ENCODE peak calls at places on chromosomes 12 and 14, in six cellular contexts. One of them, this sample, is unnamed.
A peak's percentile ranks its signal among the peaks of the same experiment; 100 is the strongest.

GRCh38 chr12:47547077-47547476 is 158.8 kb downstream of the RPAP3 start:
- DNase-seq in Panc1: no peak
- DNase-seq in BE2C: no peak
- DNase-seq in CD4-positive, alpha-beta T cell: no peak
- DNase-seq in left ventricle myocardium inferior: no peak
- DNase-seq in cardiac fibroblast: peak; percentile 71
- DNase-seq in this sample: no peak

GRCh38 chr14:47194051-47194450 is 481.4 kb downstream of the MDGA2 start:
- DNase-seq in Panc1: no peak
- DNase-seq in BE2C: no peak
- DNase-seq in CD4-positive, alpha-beta T cell: no peak
- DNase-seq in left ventricle myocardium inferior: no peak
- DNase-seq in cardiac fibroblast: no peak
- DNase-seq in this sample: no peak

GRCh38 chr12:116726749-116727148 is 11.1 kb downstream of the SPRING1 start:
- DNase-seq in Panc1: no peak
- DNase-seq in BE2C: no peak
- DNase-seq in CD4-positive, alpha-beta T cell: no peak
- DNase-seq in left ventricle myocardium inferior: no peak
- DNase-seq in cardiac fibroblast: peak; percentile 9
- DNase-seq in this sample: no peak

GRCh38 chr14:100608586-100609330 is 21.5 kb upstream of the BEGAIN start:
- DNase-seq in Panc1: no peak
- DNase-seq in BE2C: no peak
- DNase-seq in CD4-positive, alpha-beta T cell: no peak
- DNase-seq in left ventricle myocardium inferior: no peak
- DNase-seq in cardiac fibroblast: no peak
- DNase-seq in this sample: no peak

GRCh38 chr12:34297790-34298164 is 275.5 kb downstream of the ALG10 start:
- DNase-seq in Panc1: no peak
- DNase-seq in BE2C: peak; percentile 0
- DNase-seq in CD4-positive, alpha-beta T cell: no peak
- DNase-seq in left ventricle myocardium inferior: no peak
- DNase-seq in cardiac fibroblast: no peak
- DNase-seq in this sample: no peak

GRCh38 chr14:93047661-93048060 is 68.1 kb downstream of the ITPK1 start:
- DNase-seq in Panc1: no peak
- DNase-seq in BE2C: no peak
- DNase-seq in CD4-positive, alpha-beta T cell: no peak
- DNase-seq in left ventricle myocardium inferior: peak; percentile 5
- DNase-seq in cardiac fibroblast: no peak
- DNase-seq in this sample: no peak

GRCh38 chr12:116067892-116068291 is 209.6 kb downstream of the MED13L start:
- DNase-seq in Panc1: no peak
- DNase-seq in BE2C: no peak
- DNase-seq in CD4-positive, alpha-beta T cell: no peak
- DNase-seq in left ventricle myocardium inferior: no peak
- DNase-seq in cardiac fibroblast: no peak
- DNase-seq in this sample: no peak

GRCh38 chr14:90275820-90276219 is 19.5 kb downstream of the PSMC1 start:
- DNase-seq in Panc1: no peak
- DNase-seq in BE2C: no peak
- DNase-seq in CD4-positive, alpha-beta T cell: no peak
- DNase-seq in left ventricle myocardium inferior: no peak
- DNase-seq in cardiac fibroblast: peak; percentile 77
- DNase-seq in this sample: no peak

GRCh38 chr12:124786065-124786964 is 77.3 kb downstream of the SCARB1 start:
- DNase-seq in Panc1: no peak
- DNase-seq in BE2C: no peak
- DNase-seq in CD4-positive, alpha-beta T cell: no peak
- DNase-seq in left ventricle myocardium inferior: peak; percentile 83
- DNase-seq in cardiac fibroblast: peak; percentile 92
- DNase-seq in this sample: no peak

GRCh38 chr12:132460571-132460970 is 29.4 kb upstream of the FBRSL1 start:
- DNase-seq in Panc1: no peak
- DNase-seq in BE2C: peak; percentile 46
- DNase-seq in CD4-positive, alpha-beta T cell: no peak
- DNase-seq in left ventricle myocardium inferior: no peak
- DNase-seq in cardiac fibroblast: peak; percentile 32
- DNase-seq in this sample: no peak
- TF ChIP-seq CTCF in Panc1: no peak
- TF ChIP-seq CTCF in BE2C: peak; percentile 60
- TF ChIP-seq CTCF in CD4-positive, alpha-beta T cell: peak; percentile 13
- TF ChIP-seq CTCF in left ventricle myocardium inferior: no peak
- TF ChIP-seq CTCF in cardiac fibroblast: peak; percentile 31
- TF ChIP-seq CTCF in this sample: no peak

DNA sequence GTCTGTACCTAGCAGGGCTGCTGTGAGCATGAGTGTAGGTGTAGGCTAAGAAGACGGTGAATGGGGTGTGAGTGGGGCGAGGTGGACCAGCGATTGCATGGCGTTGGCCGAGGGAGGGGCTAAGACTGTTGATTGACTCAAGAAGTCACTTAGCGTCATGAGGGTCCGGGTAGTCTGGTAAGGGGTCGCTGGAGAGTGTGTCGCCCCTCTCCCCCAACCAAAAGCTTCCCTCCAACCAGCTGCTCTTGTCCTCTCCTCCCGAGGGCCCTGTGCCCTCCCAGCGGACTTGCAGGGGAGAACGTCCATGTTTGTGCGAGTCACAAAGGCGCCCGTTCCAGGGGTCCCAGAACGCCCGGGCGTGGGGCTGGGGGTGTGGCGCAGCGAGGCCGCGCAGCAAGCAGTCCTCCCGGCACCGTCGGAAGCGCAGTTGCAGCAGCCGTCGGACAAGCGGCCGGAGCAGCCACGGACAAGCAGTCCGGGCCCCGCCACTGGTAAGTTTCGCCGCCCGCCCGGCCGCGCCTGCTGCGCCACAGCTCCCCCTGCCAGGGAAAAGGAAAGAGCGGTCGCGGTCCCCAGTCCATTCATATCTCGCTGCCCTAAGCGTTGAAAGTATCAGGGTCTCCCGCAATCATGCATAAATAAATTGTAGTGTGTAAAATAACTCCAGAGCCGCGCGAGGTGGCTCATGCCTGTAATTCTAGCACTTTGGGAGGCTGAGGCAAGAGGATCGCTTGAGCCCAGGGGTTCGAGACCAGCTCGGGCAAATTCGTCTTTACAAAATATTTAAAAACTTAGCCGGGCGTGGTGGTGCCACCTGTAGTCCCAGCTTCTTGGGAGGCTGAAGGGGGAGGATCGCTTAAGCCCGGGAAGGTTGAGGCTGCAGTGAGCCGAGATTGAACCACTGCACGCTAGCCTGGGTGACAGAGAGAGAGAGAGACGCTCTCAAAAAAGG is at the start of gene CCDC63:
- DNase-seq in Panc1: no peak
- DNase-seq in BE2C: peak; percentile 79
- DNase-seq in CD4-positive, alpha-beta T cell: peak; percentile 18
- DNase-seq in left ventricle myocardium inferior: peak; percentile 66
- DNase-seq in cardiac fibroblast: peak; percentile 32
- DNase-seq in this sample: peak; percentile 63
- TF ChIP-seq CTCF in Panc1: peak; percentile 88
- TF ChIP-seq CTCF in BE2C: peak; percentile 59
- TF ChIP-seq CTCF in CD4-positive, alpha-beta T cell: peak; percentile 34
- TF ChIP-seq CTCF in left ventricle myocardium inferior: peak; percentile 65
- TF ChIP-seq CTCF in cardiac fibroblast: peak; percentile 54
- TF ChIP-seq CTCF in this sample: peak; percentile 53

GRCh38 chr12:39365364-39366001 is 77.4 kb downstream of the KIF21A start:
- DNase-seq in Panc1: no peak
- DNase-seq in BE2C: no peak
- DNase-seq in CD4-positive, alpha-beta T cell: no peak
- DNase-seq in left ventricle myocardium inferior: no peak
- DNase-seq in cardiac fibroblast: peak; percentile 30
- DNase-seq in this sample: no peak
- TF ChIP-seq CTCF in Panc1: peak; percentile 34
- TF ChIP-seq CTCF in BE2C: no peak
- TF ChIP-seq CTCF in CD4-positive, alpha-beta T cell: no peak
- TF ChIP-seq CTCF in left ventricle myocardium inferior: peak; percentile 37
- TF ChIP-seq CTCF in cardiac fibroblast: no peak
- TF ChIP-seq CTCF in this sample: peak; percentile 28

GRCh38 chr14:51595831-51596472 is 55.8 kb upstream of the FRMD6 start:
- DNase-seq in Panc1: no peak
- DNase-seq in BE2C: no peak
- DNase-seq in CD4-positive, alpha-beta T cell: no peak
- DNase-seq in left ventricle myocardium inferior: no peak
- DNase-seq in cardiac fibroblast: no peak
- DNase-seq in this sample: no peak

GRCh38 chr14:51593397-51593796 is 58.3 kb upstream of the FRMD6 start:
- DNase-seq in Panc1: no peak
- DNase-seq in BE2C: no peak
- DNase-seq in CD4-positive, alpha-beta T cell: no peak
- DNase-seq in left ventricle myocardium inferior: no peak
- DNase-seq in cardiac fibroblast: peak; percentile 64
- DNase-seq in this sample: no peak

GRCh38 chr14:51600658-51601057 is 51.1 kb upstream of the FRMD6 start:
- DNase-seq in Panc1: no peak
- DNase-seq in BE2C: no peak
- DNase-seq in CD4-positive, alpha-beta T cell: no peak
- DNase-seq in left ventricle myocardium inferior: no peak
- DNase-seq in cardiac fibroblast: no peak
- DNase-seq in this sample: no peak

GRCh38 chr14:51596473-51596870 is 55.2 kb upstream of the FRMD6 start:
- DNase-seq in Panc1: no peak
- DNase-seq in BE2C: no peak
- DNase-seq in CD4-positive, alpha-beta T cell: no peak
- DNase-seq in left ventricle myocardium inferior: no peak
- DNase-seq in cardiac fibroblast: no peak
- DNase-seq in this sample: no peak

DNA sequence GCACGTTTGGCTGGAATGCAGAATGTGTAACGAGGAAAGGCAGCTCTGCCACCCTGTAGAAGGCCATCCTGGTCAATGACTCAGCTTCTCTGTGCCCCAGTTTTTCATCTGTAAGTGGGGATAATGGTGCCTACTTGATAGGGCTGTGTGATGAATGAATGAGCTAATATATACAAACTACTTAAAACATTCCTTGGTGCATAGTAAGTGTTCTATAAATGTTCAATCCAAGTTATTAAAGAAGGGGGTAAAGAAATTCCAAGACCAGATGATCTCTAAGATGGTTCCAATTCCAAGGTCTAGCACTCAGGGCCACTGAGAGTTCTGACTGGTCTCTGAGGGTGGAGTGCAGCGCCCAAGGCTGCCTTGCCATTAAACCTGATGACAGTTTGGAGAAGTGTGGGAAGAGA is 54.2 kb upstream of the FRMD6 start:
- DNase-seq in Panc1: no peak
- DNase-seq in BE2C: no peak
- DNase-seq in CD4-positive, alpha-beta T cell: no peak
- DNase-seq in left ventricle myocardium inferior: no peak
- DNase-seq in cardiac fibroblast: no peak
- DNase-seq in this sample: no peak
- TF ChIP-seq CTCF in Panc1: no peak
- TF ChIP-seq CTCF in BE2C: no peak
- TF ChIP-seq CTCF in CD4-positive, alpha-beta T cell: no peak
- TF ChIP-seq CTCF in left ventricle myocardium inferior: no peak
- TF ChIP-seq CTCF in cardiac fibroblast: no peak
- TF ChIP-seq CTCF in this sample: no peak

GRCh38 chr14:99538275-99538674 is 57.1 kb downstream of the CCNK start:
- DNase-seq in Panc1: no peak
- DNase-seq in BE2C: peak; percentile 80
- DNase-seq in CD4-positive, alpha-beta T cell: no peak
- DNase-seq in left ventricle myocardium inferior: no peak
- DNase-seq in cardiac fibroblast: no peak
- DNase-seq in this sample: no peak
- TF ChIP-seq CTCF in Panc1: no peak
- TF ChIP-seq CTCF in BE2C: peak; percentile 35
- TF ChIP-seq CTCF in CD4-positive, alpha-beta T cell: no peak
- TF ChIP-seq CTCF in left ventricle myocardium inferior: peak; percentile 26
- TF ChIP-seq CTCF in cardiac fibroblast: peak; percentile 16
- TF ChIP-seq CTCF in this sample: no peak

This sample was measured in D721Med.